ENCODE peak calls at places on chromosome 14, in seven cellular contexts. F is natural killer cell, B is osteocyte, A is fibroblast of lung, M is GM10248, D is mammary epithelial cell, V is heart right ventricle. S is an unnamed sample.

GRCh38 chr14:53032161-53032803 is 81.4 kb upstream of the FERMT2 start:
- DNase-seq in F (no peak), B (no peak), A (peak; percentile 82), M (no peak), D (peak; percentile 34), V (peak; percentile 43), S (no peak)

GRCh38 chr14:24162083-24162482 is 1.0 kb downstream of the IRF9 start:
- DNase-seq in F (no peak), B (no peak), A (no peak), M (no peak), D (no peak), V (no peak), S (no peak)

GRCh38 chr14:73342670-73343069 is 105.4 kb downstream of the PAPLN start:
- DNase-seq in F (no peak), B (no peak), A (no peak), M (no peak), D (no peak), V (no peak), S (no peak)

GRCh38 chr14:24984846-24985589 is 64.9 kb downstream of the STXBP6 start:
- DNase-seq in F (no peak), B (no peak), A (peak; percentile 35), M (no peak), D (no peak), V (peak; percentile 52), S (no peak)

GRCh38 chr14:42469637-42470426 is 863.2 kb downstream of the LRFN5 start:
- DNase-seq in F (no peak), B (no peak), A (peak; percentile 25), M (no peak), D (no peak), V (no peak), S (no peak)

GRCh38 chr14:61322799-61323290 is 1.5 kb downstream of the PRKCH start:
- DNase-seq in F (no peak), B (no peak), A (peak; percentile 13), M (no peak), D (peak; percentile 90), V (no peak), S (no peak)

GRCh38 chr14:74491952-74492351 is 1.2 kb downstream of the NPC2 start:
- DNase-seq in F (no peak), B (no peak), A (peak; percentile 54), M (no peak), D (peak; percentile 54), V (no peak), S (no peak)

GRCh38 chr14:104145826-104146642 is 7.6 kb downstream of the KIF26A start:
- DNase-seq in F (no peak), B (no peak), A (no peak), M (no peak), D (no peak), V (no peak), S (no peak)

GRCh38 chr14:75422169-75422568 is 5.7 kb upstream of the JDP2 start:
- DNase-seq in F (no peak), B (no peak), A (peak; percentile 66), M (no peak), D (peak; percentile 57), V (no peak), S (no peak)

GRCh38 chr14:87944987-87945604 is 47.9 kb downstream of the GALC start:
- DNase-seq in F (no peak), B (no peak), A (peak; percentile 73), M (peak; percentile 5), D (peak; percentile 23), V (no peak), S (no peak)

GRCh38 chr14:96239759-96240158 is 16.3 kb upstream of the BDKRB1 start:
- DNase-seq in F (no peak), B (no peak), A (no peak), M (no peak), D (no peak), V (no peak), S (no peak)

GRCh38 chr14:21496453-21496852 is 14.7 kb downstream of the METTL3 start:
- DNase-seq in F (no peak), B (no peak), A (peak; percentile 71), M (no peak), D (no peak), V (no peak), S (no peak)

GRCh38 chr14:54572316-54572715 is 5.4 kb downstream of the SAMD4A start:
- DNase-seq in F (no peak), B (no peak), A (peak; percentile 58), M (no peak), D (peak; percentile 43), V (no peak), S (no peak)
- TF ChIP-seq CTCF in F (no peak), B (peak; percentile 54), A (peak; percentile 39), M (peak; percentile 40), D (peak; percentile 61), V (no peak), S (no peak)

GRCh38 chr14:90815817-90816662 is at the start of gene TTC7B:
- DNase-seq in F (no peak), B (no peak), A (peak; percentile 20), M (peak; percentile 84), D (peak; percentile 5), V (no peak), S (peak; percentile 50)
- TF ChIP-seq CTCF in F (no peak), B (peak; percentile 36), A (no peak), M (peak; percentile 62), D (peak; percentile 47), V (peak; percentile 19), S (no peak)

GRCh38 chr14:68822132-68822651 is 29.3 kb upstream of the ZFP36L1 start:
- DNase-seq in F (no peak), B (no peak), A (no peak), M (peak; percentile 72), D (no peak), V (no peak), S (no peak)

GRCh38 chr14:68820536-68820935 is 27.7 kb upstream of the ZFP36L1 start:
- DNase-seq in F (no peak), B (no peak), A (no peak), M (no peak), D (no peak), V (no peak), S (no peak)

GRCh38 chr14:68820999-68821683 is 28.3 kb upstream of the ZFP36L1 start:
- DNase-seq in F (no peak), B (no peak), A (no peak), M (peak; percentile 67), D (no peak), V (no peak), S (no peak)

GRCh38 chr14:68819260-68819691 is 26.4 kb upstream of the ZFP36L1 start:
- DNase-seq in F (no peak), B (no peak), A (peak; percentile 63), M (no peak), D (peak; percentile 82), V (no peak), S (no peak)

DNA sequence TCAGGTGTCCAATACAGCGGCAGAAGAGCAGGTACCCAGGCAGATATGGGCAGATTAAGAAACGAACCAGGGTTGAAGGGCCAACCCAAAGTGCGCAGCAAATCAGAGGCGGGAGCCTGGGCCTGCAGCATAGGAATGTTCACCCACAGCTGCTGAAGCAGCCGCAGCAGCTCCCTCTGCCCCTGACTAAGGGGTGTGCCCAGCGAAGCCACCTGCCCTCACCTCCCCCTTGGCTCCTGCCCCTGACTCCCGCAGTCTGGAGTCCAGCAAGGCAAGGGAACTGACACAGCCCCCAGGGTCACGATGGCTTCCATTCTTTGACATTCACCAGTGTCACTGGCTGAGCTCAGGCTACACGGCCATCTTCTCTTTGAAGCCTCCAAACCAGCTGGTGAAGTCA is 27.3 kb upstream of the ZFP36L1 start:
- DNase-seq in F (no peak), B (no peak), A (no peak), M (no peak), D (no peak), V (no peak), S (no peak)
- TF ChIP-seq CTCF in F (no peak), B (no peak), A (no peak), M (no peak), D (no peak), V (no peak), S (no peak)

DNA sequence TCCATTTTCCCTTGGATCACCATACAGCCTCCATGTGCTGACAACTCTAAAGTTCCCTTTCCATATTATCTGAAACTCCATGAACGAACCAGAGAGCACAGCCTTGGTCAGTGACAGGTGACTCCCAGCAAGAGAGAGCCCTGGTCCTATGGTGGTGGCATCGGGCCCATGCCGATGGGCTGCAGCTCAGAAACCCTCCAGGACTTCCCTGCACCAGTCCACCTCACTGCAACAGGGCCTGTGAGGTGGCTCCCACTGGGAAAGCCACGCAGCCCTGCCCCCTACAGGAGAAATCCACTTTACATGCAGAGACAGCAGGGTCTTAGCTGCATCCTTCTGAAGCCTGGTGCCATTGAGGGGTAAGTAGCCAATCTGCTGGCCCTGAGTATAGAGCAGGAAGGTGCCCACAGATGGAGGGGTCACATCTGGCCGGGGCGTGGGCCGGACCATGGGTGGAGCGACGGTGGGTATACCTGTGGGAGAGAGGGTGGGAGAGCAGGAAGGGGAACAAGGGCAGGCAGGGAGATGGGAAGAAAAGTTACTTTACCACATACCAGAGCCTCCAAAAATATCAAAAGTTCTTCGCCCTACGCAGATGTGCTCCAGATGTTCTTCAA is 24.7 kb downstream of the RTRAF start:
- DNase-seq in F (no peak), B (no peak), A (no peak), M (no peak), D (no peak), V (no peak), S (no peak)
- TF ChIP-seq CTCF in F (no peak), B (no peak), A (no peak), M (peak; percentile 35), D (no peak), V (no peak), S (no peak)

DNA sequence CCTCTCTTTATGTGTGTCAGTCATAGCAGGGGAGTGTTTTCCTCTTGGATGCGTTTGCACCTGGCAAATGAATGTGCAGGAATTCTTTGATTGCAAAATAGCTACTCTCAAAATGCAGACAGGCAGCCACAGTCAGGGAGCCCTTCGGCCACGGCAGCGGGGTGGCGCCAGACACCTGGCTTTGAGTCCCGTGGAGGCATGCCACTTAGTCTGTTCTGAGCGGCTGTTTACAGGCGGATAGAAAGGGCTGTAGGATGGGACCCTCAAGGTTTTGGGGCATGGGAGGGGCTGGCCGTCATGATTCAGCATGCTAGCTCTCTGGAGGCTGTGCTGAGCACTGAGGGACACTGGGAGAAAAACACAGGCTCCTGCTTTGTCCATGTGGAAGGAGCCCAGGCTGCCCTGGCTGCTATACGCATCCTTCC is 117.1 kb downstream of the SLC25A47 start:
- DNase-seq in F (no peak), B (peak; percentile 86), A (peak; percentile 51), M (peak; percentile 63), D (peak; percentile 79), V (peak; percentile 33), S (no peak)
- TF ChIP-seq CTCF in F (no peak), B (peak; percentile 78), A (peak; percentile 48), M (peak; percentile 67), D (peak; percentile 95), V (peak; percentile 50), S (no peak)

GRCh38 chr14:70907172-70907995 is at the start of gene PCNX1:
- DNase-seq in F (peak; percentile 89), B (peak; percentile 97), A (peak; percentile 84), M (peak; percentile 93), D (peak; percentile 83), V (peak; percentile 89), S (peak; percentile 94)
- TF ChIP-seq CTCF in F (peak; percentile 85), B (peak; percentile 89), A (peak; percentile 75), M (peak; percentile 89), D (peak; percentile 73), V (peak; percentile 69), S (no peak)

S was measured in activated B cell treated with CpG ODN at 0.5 μM for 24 hours.